ENCODE peak calls at places on chromosomes 11 and 22, in nine cellular contexts. Y, K, N, Z, O, C, L, X and F are unnamed samples.

GRCh38 chr22:46373838-46374662 is 38.5 kb downstream of the TRMU start:
- DNase-seq in Y (no peak), K (no peak), N (no peak), Z (no peak), O (no peak), C (no peak), L (no peak), X (peak), F (peak)

GRCh38 chr11:17405232-17406005 is 17.0 kb upstream of the KCNJ11 start:
- DNase-seq in Y (peak), K (peak), N (peak), Z (no peak), O (peak), C (peak), L (peak), X (peak), F (peak)

GRCh38 chr22:40525250-40525884 is 111.2 kb downstream of the MRTFA start:
- DNase-seq in Y (peak), K (peak), N (no peak), Z (no peak), O (peak), C (no peak), L (peak), X (peak), F (no peak)

GRCh38 chr22:36351921-36352774 is 35.6 kb downstream of the MYH9 start:
- DNase-seq in Y (peak), K (no peak), N (no peak), Z (no peak), O (peak), C (peak), L (no peak), X (no peak), F (no peak)

GRCh38 chr22:24407278-24407665 is 20.1 kb upstream of the ADORA2A start:
- DNase-seq in Y (no peak), K (no peak), N (no peak), Z (no peak), O (peak), C (peak), L (no peak), X (no peak), F (no peak)

GRCh38 chr11:13889566-13890214 is 72.8 kb upstream of the SPON1 start:
- DNase-seq in Y (no peak), K (no peak), N (no peak), Z (no peak), O (no peak), C (no peak), L (no peak), X (no peak), F (no peak)

GRCh38 chr11:18375941-18376340 is 18.4 kb upstream of the LDHA start:
- DNase-seq in Y (no peak), K (no peak), N (no peak), Z (no peak), O (no peak), C (no peak), L (no peak), X (no peak), F (no peak)

GRCh38 chr22:17095538-17095937 is 10.7 kb downstream of the IL17RA start:
- DNase-seq in Y (no peak), K (peak), N (no peak), Z (no peak), O (no peak), C (no peak), L (no peak), X (no peak), F (no peak)

GRCh38 chr22:42962295-42963230 is 52.4 kb downstream of the PACSIN2 start:
- DNase-seq in Y (peak), K (no peak), N (no peak), Z (no peak), O (no peak), C (peak), L (no peak), X (peak), F (no peak)

GRCh38 chr22:23270798-23271596 is 90.7 kb downstream of the BCR start:
- DNase-seq in Y (no peak), K (no peak), N (no peak), Z (no peak), O (no peak), C (no peak), L (no peak), X (no peak), F (no peak)

GRCh38 chr11:14773755-14774154 is 118.3 kb downstream of the CYP2R1 start:
- DNase-seq in Y (peak), K (no peak), N (no peak), Z (no peak), O (no peak), C (no peak), L (no peak), X (no peak), F (no peak)

GRCh38 chr11:60641940-60642339 is 57.5 kb upstream of the MS4A8 start:
- DNase-seq in Y (no peak), K (no peak), N (no peak), Z (no peak), O (no peak), C (no peak), L (no peak), X (no peak), F (no peak)

GRCh38 chr11:103673773-103674172 is 362.7 kb upstream of the DDI1 start:
- DNase-seq in Y (peak), K (no peak), N (no peak), Z (no peak), O (no peak), C (no peak), L (no peak), X (no peak), F (no peak)

GRCh38 chr22:17772963-17773605 is 1.2 kb downstream of the BID start:
- DNase-seq in Y (no peak), K (peak), N (no peak), Z (peak), O (no peak), C (peak), L (no peak), X (no peak), F (no peak)

GRCh38 chr11:14270690-14271542 is 88.1 kb downstream of the RRAS2 start:
- DNase-seq in Y (no peak), K (peak), N (no peak), Z (no peak), O (no peak), C (no peak), L (no peak), X (no peak), F (no peak)

GRCh38 chr11:33970984-33971466 is 79.1 kb upstream of the LMO2 start:
- DNase-seq in Y (peak), K (no peak), N (peak), Z (peak), O (peak), C (no peak), L (peak), X (peak), F (no peak)

GRCh38 chr11:93765551-93765950 is 18.5 kb upstream of the MED17 start:
- DNase-seq in Y (no peak), K (no peak), N (no peak), Z (no peak), O (no peak), C (no peak), L (no peak), X (no peak), F (no peak)

GRCh38 chr22:19710769-19711106 is 3.6 kb upstream of the SEPTIN5 start:
- DNase-seq in Y (no peak), K (peak), N (no peak), Z (no peak), O (no peak), C (peak), L (no peak), X (no peak), F (no peak)

GRCh38 chr22:36455571-36456458 is 25.6 kb downstream of the TXN2 start:
- DNase-seq in Y (no peak), K (peak), N (no peak), Z (no peak), O (no peak), C (no peak), L (no peak), X (peak), F (no peak)

GRCh38 chr22:41742918-41743317 is 43.6 kb downstream of the MEI1 start:
- DNase-seq in Y (no peak), K (no peak), N (no peak), Z (no peak), O (no peak), C (no peak), L (no peak), X (no peak), F (no peak)

GRCh38 chr22:21703684-21704316 is 31.8 kb downstream of the YPEL1 start:
- DNase-seq in Y (no peak), K (no peak), N (no peak), Z (no peak), O (no peak), C (no peak), L (no peak), X (no peak), F (no peak)

GRCh38 chr22:27499121-27499520 is 302.4 kb downstream of the MN1 start:
- DNase-seq in Y (no peak), K (no peak), N (no peak), Z (no peak), O (no peak), C (no peak), L (no peak), X (no peak), F (no peak)

GRCh38 chr11:117492578-117493251 is 165.1 kb downstream of the CEP164 start:
- DNase-seq in Y (no peak), K (peak), N (no peak), Z (no peak), O (no peak), C (no peak), L (no peak), X (no peak), F (no peak)
- TF ChIP-seq CTCF in Y (no peak), K (no peak), N (no peak), Z (no peak), O (no peak), C (no peak), L (no peak), X (no peak), F (no peak)

GRCh38 chr11:9003573-9004309 is at the start of gene NRIP3:
- DNase-seq in Y (peak), K (peak), N (peak), Z (peak), O (peak), C (peak), L (peak), X (peak), F (no peak)
- TF ChIP-seq CTCF in Y (no peak), K (no peak), N (no peak), Z (no peak), O (no peak), C (no peak), L (no peak), X (no peak), F (peak)

GRCh38 chr11:101321222-101321621 is 191.6 kb upstream of the PGR start:
- DNase-seq in Y (no peak), K (no peak), N (no peak), Z (no peak), O (no peak), C (no peak), L (no peak), X (no peak), F (no peak)
- TF ChIP-seq CTCF in Y (no peak), K (no peak), N (no peak), Z (no peak), O (no peak), C (no peak), L (no peak), X (no peak), F (no peak)

DNA sequence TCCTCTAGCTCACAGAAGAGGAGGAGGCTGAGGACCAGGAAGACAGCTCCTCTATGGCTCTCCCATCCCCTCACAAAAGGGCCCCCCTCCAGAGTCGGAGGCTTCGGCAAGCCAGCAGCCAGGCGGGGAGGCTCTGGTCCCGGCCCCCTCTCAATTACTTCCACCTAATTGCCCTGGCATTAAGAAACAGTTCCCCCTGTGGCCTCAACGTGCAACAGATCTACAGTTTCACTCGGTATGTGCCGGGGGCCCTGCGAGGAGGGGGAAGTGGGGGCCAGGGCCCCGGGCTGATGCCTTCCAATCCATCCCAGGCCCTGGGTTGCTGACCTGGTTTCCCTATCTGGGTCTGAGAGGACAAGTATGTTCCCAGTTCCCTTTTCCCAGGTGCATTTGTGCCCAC is 7.9 kb downstream of the FOXR1 start:
- DNase-seq in Y (no peak), K (peak), N (no peak), Z (no peak), O (no peak), C (no peak), L (no peak), X (no peak), F (no peak)
- TF ChIP-seq CTCF in Y (no peak), K (no peak), N (no peak), Z (no peak), O (no peak), C (no peak), L (peak), X (no peak), F (no peak)

GRCh38 chr11:11871991-11872401 is 30.2 kb downstream of the USP47 start:
- DNase-seq in Y (no peak), K (no peak), N (no peak), Z (no peak), O (no peak), C (no peak), L (no peak), X (no peak), F (no peak)

GRCh38 chr11:11880179-11880578 is 38.4 kb downstream of the USP47 start:
- DNase-seq in Y (no peak), K (no peak), N (no peak), Z (no peak), O (no peak), C (no peak), L (no peak), X (no peak), F (no peak)

GRCh38 chr11:11876458-11876857 is 34.7 kb downstream of the USP47 start:
- DNase-seq in Y (no peak), K (no peak), N (no peak), Z (peak), O (no peak), C (no peak), L (peak), X (no peak), F (no peak)
- TF ChIP-seq CTCF in Y (no peak), K (no peak), N (no peak), Z (no peak), O (no peak), C (no peak), L (peak), X (no peak), F (peak)

DNA sequence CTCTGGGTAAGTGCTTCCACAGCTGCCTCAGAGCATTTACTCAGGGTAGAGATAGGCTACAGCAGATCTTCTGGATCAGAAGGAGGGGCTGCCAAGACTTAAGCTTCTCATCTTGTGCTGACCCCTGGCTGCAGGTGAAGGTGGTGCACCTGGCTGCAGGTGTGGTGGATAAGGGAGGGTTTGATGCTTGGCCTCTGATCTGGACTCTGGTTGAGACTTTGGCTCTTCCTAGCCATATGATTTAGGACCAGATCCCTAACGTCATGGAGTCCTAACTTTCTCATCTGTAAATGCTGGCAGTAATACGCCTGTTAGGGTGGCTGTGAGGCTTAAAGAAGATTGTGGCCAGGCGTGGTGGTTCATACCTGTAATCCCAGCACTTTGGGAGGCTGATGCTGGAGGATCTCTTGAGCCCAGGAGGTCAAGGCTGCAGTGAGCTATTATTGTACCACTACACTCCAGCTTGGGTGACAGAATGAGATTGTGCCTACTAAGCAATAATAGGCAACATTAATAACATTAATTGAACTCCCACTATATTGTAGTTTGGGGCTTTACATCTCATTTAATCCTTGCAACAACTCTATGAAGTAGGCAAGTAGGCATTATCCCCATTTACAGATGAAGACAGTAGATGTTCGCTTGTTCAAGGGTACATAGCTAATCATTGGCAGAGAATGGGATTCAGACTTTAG is 10.7 kb downstream of the DTX4 start:
- DNase-seq in Y (no peak), K (no peak), N (no peak), Z (no peak), O (no peak), C (no peak), L (no peak), X (peak), F (no peak)
- TF ChIP-seq CTCF in Y (no peak), K (peak), N (peak), Z (no peak), O (peak), C (peak), L (peak), X (peak), F (peak)

GRCh38 chr11:11618973-11619435 is 2.8 kb downstream of the GALNT18 start:
- DNase-seq in Y (no peak), K (no peak), N (no peak), Z (no peak), O (no peak), C (no peak), L (no peak), X (no peak), F (no peak)
- TF ChIP-seq CTCF in Y (no peak), K (no peak), N (no peak), Z (peak), O (peak), C (peak), L (peak), X (no peak), F (peak)

DNA sequence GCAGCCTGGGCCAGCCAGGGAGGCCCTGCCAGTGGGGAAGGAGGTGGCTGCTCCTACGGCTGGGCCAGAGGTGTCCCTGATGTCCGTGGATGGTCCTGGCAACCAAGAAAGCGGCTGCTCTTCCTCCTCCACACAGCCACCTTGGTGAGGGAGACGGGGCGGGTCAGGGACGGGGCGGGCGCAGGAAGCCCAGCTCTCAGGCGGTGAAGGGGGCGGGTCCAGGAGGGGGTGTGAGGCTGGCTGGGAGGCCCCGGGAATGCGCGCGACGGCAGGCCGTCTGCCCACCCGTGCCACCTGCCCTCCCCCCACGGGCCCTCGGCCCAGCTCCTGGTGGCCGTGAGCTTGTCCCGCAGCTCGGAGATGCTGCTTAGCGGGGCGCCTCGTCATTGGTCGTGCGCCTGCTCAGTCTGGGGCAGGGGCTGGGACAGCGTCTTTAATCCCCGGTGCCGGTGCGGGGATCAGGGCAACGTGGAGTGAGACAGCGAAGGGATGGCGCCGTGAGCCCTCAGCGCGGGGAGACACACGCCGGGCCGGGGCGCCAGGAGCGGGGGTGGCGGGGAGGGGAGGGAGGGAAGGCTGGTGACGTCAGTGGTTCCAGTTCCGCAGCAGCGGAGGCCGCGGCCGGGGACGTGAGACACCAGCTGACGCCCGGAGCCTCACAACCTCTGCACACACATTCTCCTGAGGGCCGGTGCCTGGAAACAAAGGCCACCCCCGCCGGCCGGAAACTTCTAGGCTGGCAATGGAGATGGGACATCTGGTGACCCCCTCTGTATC is 6.7 kb upstream of the BRSK2 start:
- DNase-seq in Y (peak), K (peak), N (peak), Z (peak), O (peak), C (peak), L (peak), X (peak), F (no peak)
- TF ChIP-seq CTCF in Y (no peak), K (no peak), N (no peak), Z (no peak), O (no peak), C (no peak), L (no peak), X (no peak), F (peak)

DNA sequence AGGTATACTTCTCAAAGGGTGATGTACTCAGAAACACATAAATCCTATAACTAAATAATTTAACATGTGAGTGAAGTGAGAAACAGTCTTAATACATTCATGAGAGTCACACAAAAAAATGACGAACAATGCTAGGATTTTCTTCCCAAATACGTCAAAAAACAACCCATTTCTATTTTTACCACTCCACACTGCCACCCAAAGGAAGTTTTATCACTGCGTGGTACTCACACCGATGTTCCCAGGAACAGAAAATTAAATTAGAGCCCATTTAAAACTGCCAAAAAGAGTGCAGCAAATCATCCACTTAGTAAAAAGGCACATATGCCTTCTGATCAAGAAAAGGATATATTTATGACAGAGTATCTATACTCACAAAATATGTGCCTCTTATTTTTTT is 710.9 kb upstream of the FAT3 start:
- DNase-seq in Y (peak), K (no peak), N (no peak), Z (no peak), O (no peak), C (no peak), L (peak), X (no peak), F (no peak)
- TF ChIP-seq CTCF in Y (no peak), K (no peak), N (no peak), Z (no peak), O (peak), C (no peak), L (peak), X (no peak), F (peak)